ENCODE peak calls at places on chromosomes 7 and 10, in nine cellular contexts. One of them, this sample, is unnamed.

GRCh38 chr7:121286742-121287699 is 41.8 kb upstream of the WNT16 start:
- DNase-seq in hypothalamus: no peak
- DNase-seq in activated effector memory CD4-positive, alpha-beta T cell treated with anti-CD3 and anti-CD28 coated beads, Interleukin-2, amount 50 U/mL, for 16 hours: no peak
- DNase-seq in thyroid gland: no peak
- DNase-seq in iPS-NIHi11: no peak
- DNase-seq in natural killer cell: no peak
- DNase-seq in activated naive CD8-positive, alpha-beta T cell treated with anti-CD3 and anti-CD28 coated beads, Interleukin-2, amount 50 U/mL, for 16 hours: no peak
- DNase-seq in neural crest cell: no peak
- DNase-seq in stimulated activated naive CD4-positive, alpha-beta T cell treated with Interleukin-2 at 50 U/mL for 16 hours: no peak
- DNase-seq in this sample: no peak

GRCh38 chr10:86936661-86937501 is 20.5 kb downstream of the MMRN2 start:
- DNase-seq in iPS-NIHi11: no peak
- DNase-seq in activated naive CD8-positive, alpha-beta T cell treated with anti-CD3 and anti-CD28 coated beads, Interleukin-2, amount 50 U/mL, for 16 hours: no peak
- DNase-seq in thyroid gland: peak
- DNase-seq in hypothalamus: no peak
- DNase-seq in natural killer cell: no peak
- DNase-seq in stimulated activated naive CD4-positive, alpha-beta T cell treated with Interleukin-2 at 50 U/mL for 16 hours: no peak
- DNase-seq in neural crest cell: no peak
- DNase-seq in activated effector memory CD4-positive, alpha-beta T cell treated with anti-CD3 and anti-CD28 coated beads, Interleukin-2, amount 50 U/mL, for 16 hours: no peak
- DNase-seq in this sample: no peak

GRCh38 chr7:74586258-74587200 is 71.0 kb upstream of the GTF2I start:
- DNase-seq in activated naive CD8-positive, alpha-beta T cell treated with anti-CD3 and anti-CD28 coated beads, Interleukin-2, amount 50 U/mL, for 16 hours: no peak
- DNase-seq in activated effector memory CD4-positive, alpha-beta T cell treated with anti-CD3 and anti-CD28 coated beads, Interleukin-2, amount 50 U/mL, for 16 hours: no peak
- DNase-seq in stimulated activated naive CD4-positive, alpha-beta T cell treated with Interleukin-2 at 50 U/mL for 16 hours: no peak
- DNase-seq in neural crest cell: no peak
- DNase-seq in hypothalamus: no peak
- DNase-seq in iPS-NIHi11: no peak
- DNase-seq in natural killer cell: no peak
- DNase-seq in thyroid gland: no peak
- DNase-seq in this sample: no peak

GRCh38 chr10:118475214-118475613 is 120.2 kb downstream of the PRLHR start:
- DNase-seq in activated effector memory CD4-positive, alpha-beta T cell treated with anti-CD3 and anti-CD28 coated beads, Interleukin-2, amount 50 U/mL, for 16 hours: no peak
- DNase-seq in stimulated activated naive CD4-positive, alpha-beta T cell treated with Interleukin-2 at 50 U/mL for 16 hours: no peak
- DNase-seq in activated naive CD8-positive, alpha-beta T cell treated with anti-CD3 and anti-CD28 coated beads, Interleukin-2, amount 50 U/mL, for 16 hours: no peak
- DNase-seq in thyroid gland: no peak
- DNase-seq in natural killer cell: no peak
- DNase-seq in hypothalamus: no peak
- DNase-seq in iPS-NIHi11: no peak
- DNase-seq in neural crest cell: no peak
- DNase-seq in this sample: no peak

GRCh38 chr7:158949359-158949758 is 93.0 kb downstream of the DYNC2I1 start:
- DNase-seq in thyroid gland: no peak
- DNase-seq in hypothalamus: no peak
- DNase-seq in iPS-NIHi11: no peak
- DNase-seq in natural killer cell: no peak
- DNase-seq in activated naive CD8-positive, alpha-beta T cell treated with anti-CD3 and anti-CD28 coated beads, Interleukin-2, amount 50 U/mL, for 16 hours: no peak
- DNase-seq in activated effector memory CD4-positive, alpha-beta T cell treated with anti-CD3 and anti-CD28 coated beads, Interleukin-2, amount 50 U/mL, for 16 hours: no peak
- DNase-seq in neural crest cell: no peak
- DNase-seq in stimulated activated naive CD4-positive, alpha-beta T cell treated with Interleukin-2 at 50 U/mL for 16 hours: no peak
- DNase-seq in this sample: no peak

GRCh38 chr7:146150153-146150552 is 33.6 kb downstream of the CNTNAP2 start:
- DNase-seq in natural killer cell: no peak
- DNase-seq in activated naive CD8-positive, alpha-beta T cell treated with anti-CD3 and anti-CD28 coated beads, Interleukin-2, amount 50 U/mL, for 16 hours: no peak
- DNase-seq in neural crest cell: no peak
- DNase-seq in stimulated activated naive CD4-positive, alpha-beta T cell treated with Interleukin-2 at 50 U/mL for 16 hours: no peak
- DNase-seq in thyroid gland: no peak
- DNase-seq in activated effector memory CD4-positive, alpha-beta T cell treated with anti-CD3 and anti-CD28 coated beads, Interleukin-2, amount 50 U/mL, for 16 hours: no peak
- DNase-seq in iPS-NIHi11: no peak
- DNase-seq in hypothalamus: no peak
- DNase-seq in this sample: no peak

GRCh38 chr7:90816511-90817142 is 220.5 kb downstream of the CDK14 start:
- DNase-seq in activated naive CD8-positive, alpha-beta T cell treated with anti-CD3 and anti-CD28 coated beads, Interleukin-2, amount 50 U/mL, for 16 hours: no peak
- DNase-seq in hypothalamus: no peak
- DNase-seq in activated effector memory CD4-positive, alpha-beta T cell treated with anti-CD3 and anti-CD28 coated beads, Interleukin-2, amount 50 U/mL, for 16 hours: no peak
- DNase-seq in neural crest cell: no peak
- DNase-seq in iPS-NIHi11: no peak
- DNase-seq in natural killer cell: no peak
- DNase-seq in stimulated activated naive CD4-positive, alpha-beta T cell treated with Interleukin-2 at 50 U/mL for 16 hours: no peak
- DNase-seq in thyroid gland: no peak
- DNase-seq in this sample: peak

GRCh38 chr7:87328281-87328680 is 17.2 kb upstream of the CROT start:
- DNase-seq in activated effector memory CD4-positive, alpha-beta T cell treated with anti-CD3 and anti-CD28 coated beads, Interleukin-2, amount 50 U/mL, for 16 hours: no peak
- DNase-seq in neural crest cell: no peak
- DNase-seq in hypothalamus: no peak
- DNase-seq in natural killer cell: no peak
- DNase-seq in iPS-NIHi11: no peak
- DNase-seq in activated naive CD8-positive, alpha-beta T cell treated with anti-CD3 and anti-CD28 coated beads, Interleukin-2, amount 50 U/mL, for 16 hours: no peak
- DNase-seq in thyroid gland: no peak
- DNase-seq in stimulated activated naive CD4-positive, alpha-beta T cell treated with Interleukin-2 at 50 U/mL for 16 hours: no peak
- DNase-seq in this sample: peak

GRCh38 chr7:27190284-27190748 is 5.3 kb upstream of the HOXA11 start:
- DNase-seq in activated naive CD8-positive, alpha-beta T cell treated with anti-CD3 and anti-CD28 coated beads, Interleukin-2, amount 50 U/mL, for 16 hours: no peak
- DNase-seq in activated effector memory CD4-positive, alpha-beta T cell treated with anti-CD3 and anti-CD28 coated beads, Interleukin-2, amount 50 U/mL, for 16 hours: peak
- DNase-seq in natural killer cell: no peak
- DNase-seq in stimulated activated naive CD4-positive, alpha-beta T cell treated with Interleukin-2 at 50 U/mL for 16 hours: no peak
- DNase-seq in neural crest cell: no peak
- DNase-seq in hypothalamus: no peak
- DNase-seq in iPS-NIHi11: no peak
- DNase-seq in thyroid gland: no peak
- DNase-seq in this sample: no peak

GRCh38 chr10:130037169-130037661 is 73.1 kb upstream of the EBF3 start:
- DNase-seq in neural crest cell: no peak
- DNase-seq in thyroid gland: no peak
- DNase-seq in activated effector memory CD4-positive, alpha-beta T cell treated with anti-CD3 and anti-CD28 coated beads, Interleukin-2, amount 50 U/mL, for 16 hours: peak
- DNase-seq in activated naive CD8-positive, alpha-beta T cell treated with anti-CD3 and anti-CD28 coated beads, Interleukin-2, amount 50 U/mL, for 16 hours: no peak
- DNase-seq in stimulated activated naive CD4-positive, alpha-beta T cell treated with Interleukin-2 at 50 U/mL for 16 hours: no peak
- DNase-seq in hypothalamus: no peak
- DNase-seq in iPS-NIHi11: no peak
- DNase-seq in natural killer cell: no peak
- DNase-seq in this sample: no peak

GRCh38 chr10:101567165-101568006 is 20.7 kb downstream of the POLL start:
- DNase-seq in neural crest cell: no peak
- DNase-seq in iPS-NIHi11: no peak
- DNase-seq in hypothalamus: no peak
- DNase-seq in thyroid gland: no peak
- DNase-seq in activated naive CD8-positive, alpha-beta T cell treated with anti-CD3 and anti-CD28 coated beads, Interleukin-2, amount 50 U/mL, for 16 hours: no peak
- DNase-seq in stimulated activated naive CD4-positive, alpha-beta T cell treated with Interleukin-2 at 50 U/mL for 16 hours: no peak
- DNase-seq in activated effector memory CD4-positive, alpha-beta T cell treated with anti-CD3 and anti-CD28 coated beads, Interleukin-2, amount 50 U/mL, for 16 hours: no peak
- DNase-seq in natural killer cell: no peak
- DNase-seq in this sample: no peak

GRCh38 chr10:77539147-77539935 is 98.3 kb downstream of the KCNMA1 start:
- DNase-seq in activated effector memory CD4-positive, alpha-beta T cell treated with anti-CD3 and anti-CD28 coated beads, Interleukin-2, amount 50 U/mL, for 16 hours: no peak
- DNase-seq in thyroid gland: no peak
- DNase-seq in activated naive CD8-positive, alpha-beta T cell treated with anti-CD3 and anti-CD28 coated beads, Interleukin-2, amount 50 U/mL, for 16 hours: no peak
- DNase-seq in natural killer cell: no peak
- DNase-seq in iPS-NIHi11: no peak
- DNase-seq in stimulated activated naive CD4-positive, alpha-beta T cell treated with Interleukin-2 at 50 U/mL for 16 hours: no peak
- DNase-seq in neural crest cell: no peak
- DNase-seq in hypothalamus: no peak
- DNase-seq in this sample: no peak

GRCh38 chr7:36032362-36032818 is 120.7 kb upstream of the EEPD1 start:
- DNase-seq in iPS-NIHi11: no peak
- DNase-seq in neural crest cell: no peak
- DNase-seq in stimulated activated naive CD4-positive, alpha-beta T cell treated with Interleukin-2 at 50 U/mL for 16 hours: no peak
- DNase-seq in thyroid gland: peak
- DNase-seq in hypothalamus: no peak
- DNase-seq in activated naive CD8-positive, alpha-beta T cell treated with anti-CD3 and anti-CD28 coated beads, Interleukin-2, amount 50 U/mL, for 16 hours: no peak
- DNase-seq in activated effector memory CD4-positive, alpha-beta T cell treated with anti-CD3 and anti-CD28 coated beads, Interleukin-2, amount 50 U/mL, for 16 hours: no peak
- DNase-seq in natural killer cell: no peak
- DNase-seq in this sample: no peak

GRCh38 chr10:12975266-12975665 is 26.2 kb downstream of the CCDC3 start:
- DNase-seq in thyroid gland: no peak
- DNase-seq in activated naive CD8-positive, alpha-beta T cell treated with anti-CD3 and anti-CD28 coated beads, Interleukin-2, amount 50 U/mL, for 16 hours: no peak
- DNase-seq in stimulated activated naive CD4-positive, alpha-beta T cell treated with Interleukin-2 at 50 U/mL for 16 hours: no peak
- DNase-seq in hypothalamus: no peak
- DNase-seq in iPS-NIHi11: peak
- DNase-seq in activated effector memory CD4-positive, alpha-beta T cell treated with anti-CD3 and anti-CD28 coated beads, Interleukin-2, amount 50 U/mL, for 16 hours: no peak
- DNase-seq in natural killer cell: no peak
- DNase-seq in neural crest cell: no peak
- DNase-seq in this sample: no peak

GRCh38 chr7:92135100-92135429 is 788 bp upstream of the CYP51A1 start:
- DNase-seq in thyroid gland: no peak
- DNase-seq in neural crest cell: no peak
- DNase-seq in stimulated activated naive CD4-positive, alpha-beta T cell treated with Interleukin-2 at 50 U/mL for 16 hours: no peak
- DNase-seq in activated naive CD8-positive, alpha-beta T cell treated with anti-CD3 and anti-CD28 coated beads, Interleukin-2, amount 50 U/mL, for 16 hours: no peak
- DNase-seq in hypothalamus: peak
- DNase-seq in natural killer cell: no peak
- DNase-seq in iPS-NIHi11: peak
- DNase-seq in activated effector memory CD4-positive, alpha-beta T cell treated with anti-CD3 and anti-CD28 coated beads, Interleukin-2, amount 50 U/mL, for 16 hours: no peak
- DNase-seq in this sample: no peak

GRCh38 chr7:44223362-44224114 is 22.8 kb downstream of the YKT6 start:
- DNase-seq in natural killer cell: no peak
- DNase-seq in thyroid gland: no peak
- DNase-seq in iPS-NIHi11: no peak
- DNase-seq in hypothalamus: no peak
- DNase-seq in activated naive CD8-positive, alpha-beta T cell treated with anti-CD3 and anti-CD28 coated beads, Interleukin-2, amount 50 U/mL, for 16 hours: no peak
- DNase-seq in stimulated activated naive CD4-positive, alpha-beta T cell treated with Interleukin-2 at 50 U/mL for 16 hours: no peak
- DNase-seq in neural crest cell: no peak
- DNase-seq in activated effector memory CD4-positive, alpha-beta T cell treated with anti-CD3 and anti-CD28 coated beads, Interleukin-2, amount 50 U/mL, for 16 hours: no peak
- DNase-seq in this sample: no peak

GRCh38 chr7:50174948-50175347 is 81.9 kb upstream of the ZPBP start:
- DNase-seq in hypothalamus: no peak
- DNase-seq in thyroid gland: no peak
- DNase-seq in activated naive CD8-positive, alpha-beta T cell treated with anti-CD3 and anti-CD28 coated beads, Interleukin-2, amount 50 U/mL, for 16 hours: no peak
- DNase-seq in iPS-NIHi11: no peak
- DNase-seq in activated effector memory CD4-positive, alpha-beta T cell treated with anti-CD3 and anti-CD28 coated beads, Interleukin-2, amount 50 U/mL, for 16 hours: no peak
- DNase-seq in neural crest cell: no peak
- DNase-seq in stimulated activated naive CD4-positive, alpha-beta T cell treated with Interleukin-2 at 50 U/mL for 16 hours: no peak
- DNase-seq in natural killer cell: no peak
- DNase-seq in this sample: no peak

GRCh38 chr7:130367088-130367755 is 13.1 kb upstream of the CPA1 start:
- DNase-seq in neural crest cell: no peak
- DNase-seq in stimulated activated naive CD4-positive, alpha-beta T cell treated with Interleukin-2 at 50 U/mL for 16 hours: no peak
- DNase-seq in natural killer cell: no peak
- DNase-seq in hypothalamus: no peak
- DNase-seq in iPS-NIHi11: no peak
- DNase-seq in thyroid gland: no peak
- DNase-seq in activated naive CD8-positive, alpha-beta T cell treated with anti-CD3 and anti-CD28 coated beads, Interleukin-2, amount 50 U/mL, for 16 hours: no peak
- DNase-seq in activated effector memory CD4-positive, alpha-beta T cell treated with anti-CD3 and anti-CD28 coated beads, Interleukin-2, amount 50 U/mL, for 16 hours: peak
- DNase-seq in this sample: no peak

GRCh38 chr10:86956195-86956840 is 1.1 kb downstream of the MMRN2 start:
- DNase-seq in stimulated activated naive CD4-positive, alpha-beta T cell treated with Interleukin-2 at 50 U/mL for 16 hours: no peak
- DNase-seq in activated effector memory CD4-positive, alpha-beta T cell treated with anti-CD3 and anti-CD28 coated beads, Interleukin-2, amount 50 U/mL, for 16 hours: no peak
- DNase-seq in hypothalamus: no peak
- DNase-seq in iPS-NIHi11: no peak
- DNase-seq in natural killer cell: no peak
- DNase-seq in thyroid gland: no peak
- DNase-seq in neural crest cell: no peak
- DNase-seq in activated naive CD8-positive, alpha-beta T cell treated with anti-CD3 and anti-CD28 coated beads, Interleukin-2, amount 50 U/mL, for 16 hours: no peak
- DNase-seq in this sample: no peak

GRCh38 chr10:18230794-18231193 is 90.6 kb downstream of the CACNB2 start:
- DNase-seq in iPS-NIHi11: no peak
- DNase-seq in activated effector memory CD4-positive, alpha-beta T cell treated with anti-CD3 and anti-CD28 coated beads, Interleukin-2, amount 50 U/mL, for 16 hours: no peak
- DNase-seq in activated naive CD8-positive, alpha-beta T cell treated with anti-CD3 and anti-CD28 coated beads, Interleukin-2, amount 50 U/mL, for 16 hours: no peak
- DNase-seq in neural crest cell: no peak
- DNase-seq in stimulated activated naive CD4-positive, alpha-beta T cell treated with Interleukin-2 at 50 U/mL for 16 hours: no peak
- DNase-seq in hypothalamus: no peak
- DNase-seq in natural killer cell: no peak
- DNase-seq in thyroid gland: no peak
- DNase-seq in this sample: no peak